ENCODE peak calls at places on chromosomes 3 and 15, in four cellular contexts. Q, W, P and J are unnamed samples.

GRCh38 chr3:73389104-73389809 is 235.5 kb downstream of the PDZRN3 start:
- DNase-seq in Q (no peak), W (no peak), P (no peak), J (no peak)

GRCh38 chr15:90364251-90364650 is 12.2 kb downstream of the ZNF774 start:
- DNase-seq in Q (no peak), W (no peak), P (no peak), J (no peak)

GRCh38 chr3:147418352-147418751 is 9.2 kb downstream of the ZIC1 start:
- DNase-seq in Q (no peak), W (no peak), P (no peak), J (no peak)

GRCh38 chr3:150227839-150228238 is 180.3 kb upstream of the TSC22D2 start:
- DNase-seq in Q (peak), W (peak), P (no peak), J (peak)

GRCh38 chr15:51332211-51333147 is 5.9 kb downstream of the CYP19A1 start:
- DNase-seq in Q (no peak), W (no peak), P (no peak), J (no peak)

GRCh38 chr3:133939496-133939835 is 43.8 kb upstream of the RAB6B start:
- DNase-seq in Q (no peak), W (no peak), P (no peak), J (no peak)

GRCh38 chr3:176120507-176120906 is 1076.8 kb downstream of the TBL1XR1 start:
- DNase-seq in Q (no peak), W (no peak), P (no peak), J (no peak)

GRCh38 chr3:4656059-4656458 is 162.9 kb downstream of the ITPR1 start:
- DNase-seq in Q (peak), W (no peak), P (no peak), J (no peak)

GRCh38 chr3:49260711-49261357 is 16.2 kb downstream of the C3orf62 start:
- DNase-seq in Q (no peak), W (no peak), P (no peak), J (no peak)

GRCh38 chr3:185537369-185537970 is 14.9 kb downstream of the LIPH start:
- DNase-seq in Q (peak), W (no peak), P (peak), J (peak)

GRCh38 chr15:68787609-68788264 is 33.0 kb downstream of the ANP32A start:
- DNase-seq in Q (peak), W (no peak), P (no peak), J (no peak)

GRCh38 chr3:130973401-130973800 is 53.2 kb downstream of the ASTE1 start:
- DNase-seq in Q (no peak), W (no peak), P (no peak), J (no peak)

GRCh38 chr15:83626171-83626802 is 27.6 kb upstream of the ADAMTSL3 start:
- DNase-seq in Q (no peak), W (no peak), P (no peak), J (no peak)

GRCh38 chr3:64484289-64484992 is 203.4 kb downstream of the ADAMTS9 start:
- DNase-seq in Q (peak), W (peak), P (peak), J (peak)

GRCh38 chr15:68524753-68525584 is 53.8 kb upstream of the CORO2B start:
- DNase-seq in Q (no peak), W (no peak), P (no peak), J (peak)

GRCh38 chr3:197019021-197019420 is 10.6 kb downstream of the MELTF start:
- DNase-seq in Q (no peak), W (no peak), P (no peak), J (no peak)

GRCh38 chr3:151383956-151384355 is 597 bp downstream of the P2RY12 start:
- DNase-seq in Q (no peak), W (no peak), P (no peak), J (no peak)

GRCh38 chr3:143433787-143434378 is 314.3 kb downstream of the CHST2 start:
- DNase-seq in Q (no peak), W (peak), P (no peak), J (no peak)

GRCh38 chr3:119597548-119598288 is at the start of gene PLA1A:
- DNase-seq in Q (no peak), W (no peak), P (no peak), J (peak)

GRCh38 chr3:72996121-72996472 is 514 bp upstream of the PPP4R2 start:
- DNase-seq in Q (peak), W (peak), P (no peak), J (no peak)

GRCh38 chr15:77500986-77501385 is 80.3 kb downstream of the HMG20A start:
- DNase-seq in Q (no peak), W (no peak), P (no peak), J (no peak)

GRCh38 chr3:194095464-194095863 is 40.5 kb upstream of the HES1 start:
- DNase-seq in Q (peak), W (no peak), P (no peak), J (no peak)

GRCh38 chr3:122183893-122184590 is 574 bp downstream of the CASR start:
- DNase-seq in Q (no peak), W (no peak), P (no peak), J (peak)

GRCh38 chr3:127920738-127921137 is 5.7 kb downstream of the KBTBD12 start:
- DNase-seq in Q (no peak), W (no peak), P (no peak), J (no peak)

GRCh38 chr3:141828487-141829284 is 47.8 kb upstream of the ATP1B3 start:
- DNase-seq in Q (peak), W (no peak), P (no peak), J (no peak)

GRCh38 chr3:65144791-65145355 is 457.1 kb upstream of the ADAMTS9 start:
- DNase-seq in Q (no peak), W (no peak), P (no peak), J (no peak)

GRCh38 chr3:18047052-18047451 is 304.6 kb upstream of the TBC1D5 start:
- DNase-seq in Q (no peak), W (no peak), P (no peak), J (no peak)

GRCh38 chr15:100769043-100769974 is 110.3 kb upstream of the ALDH1A3 start:
- DNase-seq in Q (peak), W (no peak), P (no peak), J (no peak)